ENCODE peak calls at places on chromosomes 6 and 20, in six cellular contexts. K is NCI-H2081, C is retinal pigment epithelial cell, F is left colon, B is tibial nerve, Y is DMS153. R is an unnamed sample.

GRCh38 chr6:162973141-162973872 is 245.5 kb downstream of the PACRG start:
- DNase-seq in K (no peak), C (no peak), F (no peak), B (no peak), Y (no peak), R (no peak)

GRCh38 chr6:25963426-25964123 is 973 bp downstream of the TRIM38 start:
- DNase-seq in K (no peak), C (no peak), F (no peak), B (no peak), Y (peak; percentile 60), R (no peak)

GRCh38 chr6:28747631-28748157 is 176.1 kb downstream of the TRIM27 start:
- DNase-seq in K (no peak), C (no peak), F (no peak), B (no peak), Y (peak; percentile 60), R (peak; percentile 63)

GRCh38 chr20:41150664-41151063 is 13.3 kb downstream of the PLCG1 start:
- DNase-seq in K (no peak), C (no peak), F (no peak), B (no peak), Y (no peak), R (no peak)

GRCh38 chr6:107670792-107671199 is 153.3 kb downstream of the SCML4 start:
- DNase-seq in K (no peak), C (no peak), F (peak; percentile 44), B (peak; percentile 57), Y (peak; percentile 81), R (no peak)

GRCh38 chr6:44023586-44024454 is 103.4 kb downstream of the MRPL14 start:
- DNase-seq in K (no peak), C (no peak), F (no peak), B (no peak), Y (no peak), R (no peak)

GRCh38 chr20:48467622-48468021 is 360.2 kb downstream of the PREX1 start:
- DNase-seq in K (no peak), C (no peak), F (no peak), B (no peak), Y (no peak), R (no peak)

GRCh38 chr6:3798211-3798909 is 46.8 kb upstream of the PXDC1 start:
- DNase-seq in K (no peak), C (no peak), F (no peak), B (no peak), Y (peak; percentile 57), R (no peak)

GRCh38 chr6:79468587-79468986 is 68.6 kb downstream of the LCA5 start:
- DNase-seq in K (no peak), C (no peak), F (no peak), B (no peak), Y (no peak), R (peak; percentile 9)

GRCh38 chr6:78324213-78324612 is 543.1 kb upstream of the IRAK1BP1 start:
- DNase-seq in K (no peak), C (no peak), F (no peak), B (no peak), Y (no peak), R (no peak)

GRCh38 chr6:132789398-132789780 is 9.0 kb downstream of the SLC18B1 start:
- DNase-seq in K (no peak), C (no peak), F (no peak), B (no peak), Y (no peak), R (no peak)

GRCh38 chr20:57560554-57561355 is at the start of gene PCK1:
- DNase-seq in K (peak; percentile 20), C (no peak), F (peak; percentile 93), B (peak; percentile 65), Y (peak; percentile 11), R (peak; percentile 25)

GRCh38 chr6:9789201-9789600 is 625.7 kb downstream of the TFAP2A start:
- DNase-seq in K (no peak), C (no peak), F (no peak), B (no peak), Y (no peak), R (no peak)

GRCh38 chr6:93894521-93894920 is 475.2 kb upstream of the EPHA7 start:
- DNase-seq in K (no peak), C (no peak), F (no peak), B (no peak), Y (no peak), R (no peak)

GRCh38 chr20:14064333-14064732 is 69.0 kb downstream of the MACROD2 start:
- DNase-seq in K (no peak), C (no peak), F (no peak), B (no peak), Y (no peak), R (no peak)

GRCh38 chr6:85677243-85677956 is 34.7 kb upstream of the SYNCRIP start:
- DNase-seq in K (no peak), C (no peak), F (no peak), B (no peak), Y (no peak), R (no peak)

GRCh38 chr20:43925215-43925614 is 10.6 kb downstream of the TOX2 start:
- DNase-seq in K (no peak), C (no peak), F (no peak), B (no peak), Y (no peak), R (no peak)

GRCh38 chr6:111411978-111412574 is 70.9 kb downstream of the REV3L start:
- DNase-seq in K (no peak), C (no peak), F (no peak), B (no peak), Y (no peak), R (no peak)

GRCh38 chr6:100435299-100435698 is 29.4 kb downstream of the SIM1 start:
- DNase-seq in K (no peak), C (peak; percentile 62), F (no peak), B (no peak), Y (no peak), R (no peak)

GRCh38 chr20:41734506-41734945 is 116.3 kb upstream of the CHD6 start:
- DNase-seq in K (peak; percentile 13), C (no peak), F (peak; percentile 31), B (peak; percentile 42), Y (peak; percentile 30), R (peak; percentile 70)

GRCh38 chr6:170035896-170036295 is 255.0 kb downstream of the DLL1 start:
- DNase-seq in K (no peak), C (no peak), F (no peak), B (no peak), Y (no peak), R (no peak)

GRCh38 chr6:5998236-5998635 is 8.5 kb downstream of the NRN1 start:
- DNase-seq in K (no peak), C (no peak), F (no peak), B (no peak), Y (no peak), R (no peak)

GRCh38 chr6:17103715-17104114 is 1.9 kb downstream of the STMND1 start:
- DNase-seq in K (no peak), C (no peak), F (no peak), B (no peak), Y (no peak), R (no peak)

GRCh38 chr6:155154158-155154830 is 109.5 kb upstream of the CLDN20 start:
- DNase-seq in K (peak; percentile 66), C (peak; percentile 65), F (no peak), B (no peak), Y (peak; percentile 16), R (no peak)

GRCh38 chr6:23111984-23112383 is 542.6 kb downstream of the HDGFL1 start:
- DNase-seq in K (no peak), C (no peak), F (no peak), B (no peak), Y (no peak), R (no peak)

GRCh38 chr20:63178889-63179751 is 36.8 kb downstream of the YTHDF1 start:
- DNase-seq in K (peak; percentile 28), C (no peak), F (no peak), B (no peak), Y (peak; percentile 26), R (peak; percentile 56)

GRCh38 chr6:150266963-150267685 is 101.7 kb upstream of the IYD start:
- DNase-seq in K (no peak), C (no peak), F (no peak), B (no peak), Y (no peak), R (no peak)

GRCh38 chr6:53378208-53378607 is 29.5 kb upstream of the ELOVL5 start:
- DNase-seq in K (no peak), C (no peak), F (no peak), B (no peak), Y (no peak), R (no peak)

GRCh38 chr6:108778421-108779186 is 69.6 kb upstream of the ARMC2 start:
- DNase-seq in K (no peak), C (no peak), F (no peak), B (no peak), Y (no peak), R (no peak)

GRCh38 chr6:37515712-37516075 is 16.0 kb upstream of the CCDC167 start:
- DNase-seq in K (no peak), C (no peak), F (no peak), B (no peak), Y (no peak), R (no peak)

GRCh38 chr6:107730106-107730505 is 94.0 kb downstream of the SCML4 start:
- DNase-seq in K (no peak), C (no peak), F (no peak), B (no peak), Y (no peak), R (no peak)

GRCh38 chr6:89364586-89364985 is 12.1 kb upstream of the UBE2J1 start:
- DNase-seq in K (no peak), C (no peak), F (no peak), B (no peak), Y (no peak), R (no peak)